ENCODE peak calls at places on chromosome 20, in nine cellular contexts. E, J, L, P, Q, K, Z, G and Y are unnamed samples.

GRCh38 chr20:44856442-44856841 is 29.1 kb upstream of the YWHAB start:
- DNase-seq in E (no peak), J (no peak), L (no peak), P (no peak), Q (no peak), K (no peak), Z (no peak), G (no peak), Y (no peak)

GRCh38 chr20:55649254-55649653 is 356.1 kb downstream of the CBLN4 start:
- DNase-seq in E (no peak), J (no peak), L (no peak), P (no peak), Q (no peak), K (no peak), Z (no peak), G (no peak), Y (no peak)

GRCh38 chr20:51154708-51155690 is 132.1 kb upstream of the KCNG1 start:
- DNase-seq in E (no peak), J (no peak), L (no peak), P (no peak), Q (no peak), K (no peak), Z (no peak), G (no peak), Y (no peak)

GRCh38 chr20:15708984-15709598 is 864.2 kb downstream of the KIF16B start:
- DNase-seq in E (no peak), J (peak; percentile 49), L (no peak), P (peak; percentile 45), Q (no peak), K (peak; percentile 54), Z (no peak), G (peak; percentile 76), Y (peak; percentile 86)

GRCh38 chr20:58361549-58361948 is 27.5 kb upstream of the VAPB start:
- DNase-seq in E (no peak), J (no peak), L (no peak), P (no peak), Q (no peak), K (no peak), Z (peak; percentile 31), G (no peak), Y (peak; percentile 31)

GRCh38 chr20:49140834-49141233 is 47.3 kb downstream of the STAU1 start:
- DNase-seq in E (no peak), J (no peak), L (no peak), P (no peak), Q (no peak), K (no peak), Z (no peak), G (no peak), Y (no peak)

GRCh38 chr20:32227316-32227715 is 19.6 kb downstream of the POFUT1 start:
- DNase-seq in E (no peak), J (no peak), L (no peak), P (peak; percentile 50), Q (no peak), K (no peak), Z (no peak), G (no peak), Y (no peak)

GRCh38 chr20:7240490-7240889 is 473.0 kb downstream of the BMP2 start:
- DNase-seq in E (no peak), J (no peak), L (no peak), P (no peak), Q (no peak), K (no peak), Z (no peak), G (no peak), Y (no peak)

GRCh38 chr20:57849868-57850215 is 140.0 kb upstream of the PMEPA1 start:
- DNase-seq in E (no peak), J (no peak), L (no peak), P (no peak), Q (no peak), K (no peak), Z (no peak), G (peak; percentile 15), Y (no peak)

GRCh38 chr20:45611054-45611453 is 18.5 kb upstream of the WFDC10A start:
- DNase-seq in E (peak; percentile 13), J (no peak), L (no peak), P (peak; percentile 3), Q (no peak), K (no peak), Z (peak; percentile 54), G (no peak), Y (no peak)

GRCh38 chr20:6769953-6770831 is 2.7 kb downstream of the BMP2 start:
- DNase-seq in E (no peak), J (peak; percentile 50), L (no peak), P (no peak), Q (peak; percentile 76), K (no peak), Z (peak; percentile 37), G (peak; percentile 68), Y (no peak)

GRCh38 chr20:63697357-63697867 is 960 bp downstream of the TNFRSF6B start:
- DNase-seq in E (no peak), J (peak; percentile 21), L (no peak), P (no peak), Q (peak; percentile 64), K (no peak), Z (no peak), G (no peak), Y (peak; percentile 40)

GRCh38 chr20:63080811-63081210 is 74.0 kb upstream of the BHLHE23 start:
- DNase-seq in E (no peak), J (no peak), L (no peak), P (no peak), Q (no peak), K (no peak), Z (no peak), G (no peak), Y (no peak)

GRCh38 chr20:45313065-45313695 is 5.1 kb upstream of the MATN4 start:
- DNase-seq in E (no peak), J (no peak), L (no peak), P (no peak), Q (no peak), K (no peak), Z (no peak), G (no peak), Y (no peak)

GRCh38 chr20:31908424-31908823 is 38.0 kb downstream of the TTLL9 start:
- DNase-seq in E (no peak), J (no peak), L (no peak), P (no peak), Q (peak; percentile 24), K (no peak), Z (no peak), G (no peak), Y (no peak)

GRCh38 chr20:46937140-46937523 is 42.5 kb downstream of the EYA2 start:
- DNase-seq in E (no peak), J (no peak), L (no peak), P (no peak), Q (no peak), K (no peak), Z (no peak), G (no peak), Y (no peak)

GRCh38 chr20:25242231-25242630 is 5.7 kb upstream of the PYGB start:
- DNase-seq in E (no peak), J (no peak), L (no peak), P (no peak), Q (no peak), K (no peak), Z (no peak), G (no peak), Y (peak; percentile 70)

GRCh38 chr20:25237610-25238318 is 10.1 kb upstream of the PYGB start:
- DNase-seq in E (peak; percentile 96), J (no peak), L (peak; percentile 12), P (peak; percentile 68), Q (peak; percentile 87), K (peak; percentile 100), Z (peak; percentile 99), G (peak; percentile 81), Y (peak; percentile 43)

GRCh38 chr20:25236450-25237304 is 11.2 kb upstream of the PYGB start:
- DNase-seq in E (no peak), J (no peak), L (no peak), P (no peak), Q (no peak), K (no peak), Z (no peak), G (no peak), Y (no peak)

GRCh38 chr20:25238319-25239037 is 9.4 kb upstream of the PYGB start:
- DNase-seq in E (no peak), J (no peak), L (no peak), P (no peak), Q (peak; percentile 50), K (no peak), Z (peak; percentile 69), G (no peak), Y (no peak)

GRCh38 chr20:25239387-25240370 is 8.2 kb upstream of the PYGB start:
- DNase-seq in E (no peak), J (no peak), L (no peak), P (no peak), Q (peak; percentile 58), K (no peak), Z (no peak), G (peak; percentile 41), Y (no peak)
- H3K4me3 ChIP-seq in E (no peak overlapping the region), J (no peak overlapping the region), L (no peak overlapping the region), P (no peak overlapping the region), Q (no peak overlapping the region), K (no peak overlapping the region), Z (no peak overlapping the region), G (no peak overlapping the region), Y (no peak overlapping the region)

DNA sequence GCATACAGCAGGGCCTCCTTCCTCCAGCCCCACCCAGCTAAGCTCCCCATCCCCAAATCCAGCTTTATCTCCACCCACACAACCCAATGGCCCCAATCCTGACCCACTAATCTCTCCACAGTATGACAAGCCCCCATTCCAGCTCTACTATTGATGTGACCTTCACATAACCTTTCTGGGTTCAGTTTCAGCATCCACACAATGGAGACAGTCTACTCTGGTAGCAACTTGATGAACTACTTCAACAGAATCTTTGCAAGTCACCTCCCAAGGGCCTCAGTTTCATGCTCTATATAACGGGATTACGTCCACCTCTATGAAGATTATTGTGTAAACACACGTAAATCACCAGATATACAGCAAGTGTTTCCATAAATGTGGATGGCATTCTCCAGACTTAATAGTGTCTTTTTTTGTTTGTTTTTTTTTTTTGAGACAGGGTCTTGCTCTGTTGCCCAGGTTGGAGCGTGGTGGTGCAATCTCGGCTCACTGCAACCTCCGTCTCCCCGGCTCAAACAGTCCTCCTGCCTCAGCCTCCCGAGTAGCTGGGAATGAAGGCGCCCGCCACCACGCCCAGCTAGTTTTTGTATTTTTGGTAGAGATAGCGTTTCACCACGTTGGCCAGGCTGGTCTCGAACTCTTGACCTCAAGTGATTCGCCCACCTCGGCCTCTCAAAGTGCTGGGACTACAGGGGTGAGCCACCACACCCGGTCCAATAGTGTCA is 1.4 kb downstream of the AHCY start:
- DNase-seq in E (no peak), J (no peak), L (no peak), P (no peak), Q (no peak), K (no peak), Z (no peak), G (no peak), Y (no peak)
- H3K4me3 ChIP-seq in E (peak overlapping the region; percentile 74), J (no peak overlapping the region), L (peak overlapping the region; percentile 78), P (peak overlapping the region; percentile 87), Q (peak overlapping the region; percentile 88), K (peak overlapping the region; percentile 90), Z (peak overlapping the region; percentile 80), G (peak overlapping the region; percentile 77), Y (peak overlapping the region; percentile 97)

GRCh38 chr20:34299925-34300806 is 3.0 kb downstream of the AHCY start:
- DNase-seq in E (no peak), J (no peak), L (no peak), P (no peak), Q (no peak), K (no peak), Z (no peak), G (no peak), Y (no peak)
- H3K4me3 ChIP-seq in E (no peak overlapping the region), J (no peak overlapping the region), L (no peak overlapping the region), P (no peak overlapping the region), Q (no peak overlapping the region), K (peak overlapping the region; percentile 8), Z (no peak overlapping the region), G (no peak overlapping the region), Y (no peak overlapping the region)

GRCh38 chr20:543369-544152 is at the start of gene CSNK2A1:
- DNase-seq in E (peak; percentile 85), J (peak; percentile 95), L (peak; percentile 61), P (peak; percentile 95), Q (peak; percentile 97), K (peak; percentile 97), Z (peak; percentile 98), G (peak; percentile 97), Y (peak; percentile 88)
- H3K4me3 ChIP-seq in E (peak within 1 kb of the TSS; percentile 85), J (peak within 1 kb of the TSS; percentile 92), L (peak within 1 kb of the TSS; percentile 95), P (peak within 1 kb of the TSS; percentile 93), Q (peak within 1 kb of the TSS; percentile 98), K (peak within 1 kb of the TSS; percentile 62), Z (peak within 1 kb of the TSS; percentile 98), G (peak within 1 kb of the TSS; percentile 97), Y (peak within 1 kb of the TSS; percentile 83)